ENCODE peak calls at places on chromosomes 4 and X, in six cellular contexts. U is NCI-H526 treated with DMSO at 0.1 percent for 48 hours; S is activated CD4-positive, CD25-positive, alpha-beta regulatory T cell; D is neural progenitor cell; B is endothelial cell; L is PC-3. Q is an unnamed sample.

GRCh38 chr4:53088132-53088531 is 226.0 kb downstream of the RASL11B start:
- DNase-seq in U (no peak), S (no peak), D (no peak), B (no peak), L (no peak), Q (no peak)

GRCh38 chrX:73577368-73577767 is 14.4 kb downstream of the CHIC1 start:
- DNase-seq in U (no peak), S (no peak), D (peak; percentile 39), B (no peak), L (peak; percentile 78), Q (no peak)

GRCh38 chr4:165757426-165757825 is 115.6 kb upstream of the TLL1 start:
- DNase-seq in U (no peak), S (no peak), D (no peak), B (no peak), L (no peak), Q (no peak)

GRCh38 chr4:168585168-168586091 is 88.6 kb downstream of the PALLD start:
- DNase-seq in U (peak; percentile 15), S (no peak), D (peak; percentile 91), B (peak; percentile 76), L (peak; percentile 82), Q (peak; percentile 33)

GRCh38 chrX:6793000-6793399 is 258.1 kb upstream of the VCX3A start:
- DNase-seq in U (no peak), S (no peak), D (no peak), B (no peak), L (no peak), Q (no peak)

GRCh38 chr4:154958621-154959358 is 177.7 kb downstream of the RBM46 start:
- DNase-seq in U (no peak), S (no peak), D (no peak), B (no peak), L (peak; percentile 40), Q (no peak)

GRCh38 chrX:30504309-30504708 is 73.3 kb downstream of the TASL start:
- DNase-seq in U (peak; percentile 9), S (no peak), D (peak; percentile 20), B (no peak), L (peak; percentile 64), Q (peak; percentile 2)

GRCh38 chrX:79084923-79085322 is 59.6 kb upstream of the GPR174 start:
- DNase-seq in U (no peak), S (no peak), D (no peak), B (no peak), L (no peak), Q (no peak)

GRCh38 chr4:146095091-146095690 is 80.3 kb upstream of the LSM6 start:
- DNase-seq in U (no peak), S (no peak), D (peak; percentile 82), B (peak; percentile 47), L (peak; percentile 84), Q (no peak)

GRCh38 chr4:1812720-1813119 is 19.6 kb downstream of the FGFR3 start:
- DNase-seq in U (no peak), S (no peak), D (no peak), B (no peak), L (no peak), Q (no peak)

GRCh38 chr4:73222466-73223257 is 35.9 kb downstream of the ANKRD17 start:
- DNase-seq in U (peak; percentile 48), S (peak; percentile 25), D (peak; percentile 60), B (peak; percentile 34), L (peak; percentile 95), Q (peak; percentile 20)

GRCh38 chr4:121822796-121823504 is 733 bp downstream of the CCNA2 start:
- DNase-seq in U (no peak), S (no peak), D (peak; percentile 52), B (peak; percentile 36), L (peak; percentile 27), Q (no peak)

GRCh38 chrX:14702145-14702544 is 170.7 kb downstream of the FANCB start:
- DNase-seq in U (no peak), S (no peak), D (no peak), B (no peak), L (no peak), Q (no peak)

GRCh38 chr4:87510747-87511146 is 18.4 kb downstream of the SPARCL1 start:
- DNase-seq in U (no peak), S (no peak), D (no peak), B (no peak), L (no peak), Q (no peak)

GRCh38 chr4:176125063-176125462 is 59.4 kb downstream of the WDR17 start:
- DNase-seq in U (no peak), S (no peak), D (no peak), B (no peak), L (no peak), Q (no peak)

GRCh38 chrX:16573781-16574180 is 76.2 kb upstream of the S100G start:
- DNase-seq in U (no peak), S (no peak), D (no peak), B (no peak), L (peak; percentile 23), Q (no peak)

GRCh38 chr4:148076964-148077363 is 345.1 kb downstream of the ARHGAP10 start:
- DNase-seq in U (no peak), S (no peak), D (no peak), B (no peak), L (no peak), Q (no peak)

GRCh38 chrX:10240918-10241317 is 84.1 kb downstream of the CLCN4 start:
- DNase-seq in U (no peak), S (no peak), D (no peak), B (no peak), L (peak; percentile 18), Q (no peak)

GRCh38 chr4:183165371-183165770 is 66.3 kb downstream of the WWC2 start:
- DNase-seq in U (no peak), S (no peak), D (no peak), B (no peak), L (peak; percentile 13), Q (no peak)

GRCh38 chr4:179976777-179977176 is 2266.4 kb upstream of the TENM3 start:
- DNase-seq in U (no peak), S (no peak), D (no peak), B (no peak), L (no peak), Q (no peak)